ENCODE peak calls at places on chromosome 4, in five cellular contexts. G, D, M, Y and T are unnamed samples. For H3K36me3, the result is how much of the 10 kb centered on the place peaks cover.

GRCh38 chr4:169342906-169343560 is 72.3 kb upstream of the SH3RF1 start:
- DNase-seq in D (no peak), G (no peak), M (no peak), Y (peak), T (no peak)

GRCh38 chr4:53706422-53707032 is 115.2 kb upstream of the LNX1 start:
- DNase-seq in Y (peak), D (peak), M (peak), G (no peak), T (peak)

GRCh38 chr4:173046818-173047217 is 121.8 kb upstream of the GALNT7 start:
- DNase-seq in M (no peak), D (no peak), G (no peak), Y (no peak), T (no peak)

GRCh38 chr4:13481569-13481968 is 2.6 kb downstream of the RAB28 start:
- DNase-seq in G (no peak), Y (peak), D (peak), M (no peak), T (no peak)

GRCh38 chr4:91267543-91267942 is 1036.2 kb upstream of the GRID2 start:
- DNase-seq in D (no peak), G (no peak), M (no peak), Y (no peak), T (no peak)

GRCh38 chr4:139689093-139689722 is 23.6 kb downstream of the MGST2 start:
- DNase-seq in G (no peak), D (no peak), Y (no peak), M (no peak), T (no peak)

GRCh38 chr4:52925531-52925968 is 63.4 kb downstream of the RASL11B start:
- DNase-seq in D (peak), G (no peak), Y (no peak), M (no peak), T (no peak)

GRCh38 chr4:24876431-24876830 is 36.4 kb downstream of the CCDC149 start:
- DNase-seq in Y (no peak), D (no peak), M (no peak), G (no peak), T (no peak)

GRCh38 chr4:122346036-122346435 is 32.8 kb upstream of the ADAD1 start:
- DNase-seq in M (no peak), G (no peak), D (no peak), Y (no peak), T (no peak)

GRCh38 chr4:168674077-168674747 is 177.4 kb downstream of the PALLD start:
- DNase-seq in M (no peak), D (peak), G (no peak), Y (no peak), T (no peak)

GRCh38 chr4:158496030-158496741 is 25.5 kb upstream of the RXFP1 start:
- DNase-seq in D (peak), Y (no peak), G (peak), M (peak), T (no peak)

DNA sequence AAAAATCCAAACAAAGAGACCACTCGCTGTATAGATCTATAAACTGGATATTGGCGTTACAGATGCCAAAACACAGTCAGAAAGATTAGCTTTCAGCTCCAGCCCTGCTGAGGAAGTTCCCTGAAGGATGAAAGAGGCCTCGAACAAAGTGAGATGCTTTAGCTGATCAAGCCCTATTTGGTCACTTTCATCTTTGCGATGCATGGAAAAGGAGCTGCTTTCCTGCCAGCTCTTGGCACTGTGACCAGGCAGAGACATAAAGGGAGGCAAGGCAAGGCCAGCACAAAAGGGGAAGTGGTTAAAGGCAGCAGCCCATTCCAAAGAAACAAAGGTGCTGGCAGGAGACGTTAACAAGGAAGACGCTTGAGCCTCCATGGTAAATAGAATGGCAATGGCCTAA is 617.1 kb upstream of the INTU start:
- DNase-seq in M (no peak), D (no peak), Y (no peak), G (no peak), T (no peak)
- H3K36me3 ChIP-seq in M (under half), D (under half), Y (under half), G (under half), T (under half)

GRCh38 chr4:89681671-89682070 is 155.3 kb downstream of the SNCA start:
- DNase-seq in G (no peak), M (no peak), D (no peak), Y (no peak), T (no peak)
- H3K27ac ChIP-seq in G (no peak), M (no peak), D (no peak), Y (peak), T (no peak)

GRCh38 chr4:7805533-7806079 is 134.1 kb downstream of the AFAP1 start:
- DNase-seq in D (peak), M (no peak), Y (peak), G (peak), T (no peak)

GRCh38 chr4:7804759-7805385 is 134.8 kb downstream of the AFAP1 start:
- DNase-seq in M (no peak), G (no peak), Y (no peak), D (no peak), T (no peak)

GRCh38 chr4:7806724-7807123 is 132.9 kb downstream of the AFAP1 start:
- DNase-seq in M (no peak), D (no peak), G (no peak), Y (no peak), T (no peak)

GRCh38 chr4:7807351-7807921 is 132.2 kb downstream of the AFAP1 start:
- DNase-seq in D (peak), G (no peak), Y (no peak), M (no peak), T (no peak)

GRCh38 chr4:7806080-7806630 is 133.5 kb downstream of the AFAP1 start:
- DNase-seq in Y (no peak), G (peak), M (no peak), D (peak), T (peak)
- H3K36me3 ChIP-seq in Y (under half), G (under half), M (under half), D (under half), T (under half)

GRCh38 chr4:37935026-37935425 is 25.2 kb upstream of the PTTG2 start:
- DNase-seq in M (no peak), Y (no peak), D (no peak), G (no peak), T (no peak)
- H3K27ac ChIP-seq in M (no peak), Y (no peak), D (no peak), G (no peak), T (no peak)

GRCh38 chr4:17605236-17605635 is 9.2 kb upstream of the MED28 start:
- DNase-seq in D (no peak), G (no peak), M (no peak), Y (no peak), T (no peak)
- H3K36me3 ChIP-seq in D (under half), G (under half), M (under half), Y (under half), T (under half)

GRCh38 chr4:99200148-99200547 is 18.9 kb downstream of the ADH6 start:
- DNase-seq in G (no peak), Y (no peak), D (no peak), M (no peak), T (no peak)

GRCh38 chr4:99205104-99205979 is 13.7 kb downstream of the ADH6 start:
- DNase-seq in D (peak), Y (no peak), M (no peak), G (no peak), T (peak)

GRCh38 chr4:99202094-99202493 is 17.0 kb downstream of the ADH6 start:
- DNase-seq in Y (no peak), G (no peak), D (no peak), M (no peak), T (no peak)

GRCh38 chr4:99201687-99202086 is 17.4 kb downstream of the ADH6 start:
- DNase-seq in Y (no peak), D (peak), M (no peak), G (no peak), T (no peak)

DNA sequence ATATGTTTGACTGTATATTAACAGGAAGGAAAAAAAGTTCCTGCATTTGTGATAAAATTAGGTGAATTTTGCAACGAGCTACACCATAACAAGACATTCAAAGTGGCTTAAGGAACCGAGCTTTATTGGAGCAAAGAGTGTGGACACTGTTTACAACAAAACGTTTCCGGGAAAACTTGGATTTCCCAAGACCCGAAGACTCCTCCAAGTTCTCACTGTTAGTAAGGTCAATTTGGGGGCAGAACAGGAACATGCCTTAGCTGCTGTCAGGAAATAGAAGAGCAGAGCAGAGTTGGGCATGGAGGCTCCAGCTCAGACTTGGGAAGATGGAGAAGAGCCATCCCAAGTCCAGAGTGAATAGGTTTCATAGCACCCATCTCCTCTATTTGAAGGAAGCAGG is 16.5 kb downstream of the ADH6 start:
- DNase-seq in M (no peak), G (no peak), D (peak), Y (no peak), T (peak)
- H3K27ac ChIP-seq in M (no peak), G (peak), D (no peak), Y (no peak), T (peak)